ENCODE peak calls at places on chromosome 12, in nine cellular contexts. P is substantia nigra; V is epithelial cell of proximal tubule; H is activated T-helper 9 cell treated with anti-CD3 and anti-CD28 coated beads, Interleukin-2, amount 50 U/mL, for 16 hours; G is kidney; X is bronchial epithelial cell; B is lower leg skin; Y is non-pigmented ciliary epithelial cell; E is right cardiac atrium. O is an unnamed sample.

GRCh38 chr12:20917819-20918218 is 107.3 kb downstream of the SLCO1B3 start:
- DNase-seq in P (no peak), V (no peak), H (no peak), G (no peak), X (no peak), B (no peak), Y (no peak), E (no peak), O (no peak)

GRCh38 chr12:31682136-31682962 is 22.9 kb downstream of the ETFBKMT start:
- DNase-seq in P (peak; percentile 6), V (peak; percentile 55), H (peak; percentile 40), G (no peak), X (peak; percentile 68), B (peak; percentile 48), Y (peak; percentile 45), E (no peak), O (no peak)

GRCh38 chr12:6540181-6540877 is 6.0 kb downstream of the GAPDH start:
- DNase-seq in P (no peak), V (no peak), H (peak; percentile 40), G (peak; percentile 96), X (peak; percentile 94), B (peak; percentile 93), Y (no peak), E (peak; percentile 95), O (peak; percentile 97)

GRCh38 chr12:106112094-106112822 is 26.5 kb downstream of the NUAK1 start:
- DNase-seq in P (no peak), V (no peak), H (no peak), G (no peak), X (peak; percentile 94), B (peak; percentile 80), Y (no peak), E (peak; percentile 73), O (no peak)

GRCh38 chr12:108939594-108939993 is 59.7 kb downstream of the DAO start:
- DNase-seq in P (no peak), V (no peak), H (no peak), G (no peak), X (peak; percentile 63), B (no peak), Y (no peak), E (no peak), O (no peak)

GRCh38 chr12:62660763-62661162 is 194.1 kb downstream of the MON2 start:
- DNase-seq in P (no peak), V (no peak), H (no peak), G (no peak), X (peak; percentile 95), B (no peak), Y (peak; percentile 68), E (no peak), O (no peak)

GRCh38 chr12:27253347-27253746 is 9.3 kb downstream of the STK38L start:
- DNase-seq in P (no peak), V (no peak), H (no peak), G (no peak), X (no peak), B (no peak), Y (no peak), E (no peak), O (no peak)

GRCh38 chr12:96907681-96908163 is 665 bp downstream of the NEDD1 start:
- DNase-seq in P (peak; percentile 8), V (peak; percentile 6), H (no peak), G (no peak), X (peak; percentile 15), B (no peak), Y (no peak), E (no peak), O (no peak)

GRCh38 chr12:129552996-129553750 is 350.7 kb downstream of the TMEM132D start:
- DNase-seq in P (no peak), V (no peak), H (no peak), G (no peak), X (no peak), B (no peak), Y (no peak), E (no peak), O (no peak)

GRCh38 chr12:49294086-49294803 is 702 bp upstream of the PRPH start:
- DNase-seq in P (no peak), V (no peak), H (no peak), G (peak; percentile 38), X (no peak), B (no peak), Y (no peak), E (no peak), O (no peak)

GRCh38 chr12:99852666-99853065 is 132.1 kb downstream of the ANKS1B start:
- DNase-seq in P (no peak), V (no peak), H (no peak), G (no peak), X (no peak), B (no peak), Y (no peak), E (no peak), O (no peak)

GRCh38 chr12:89062996-89063395 is 289.3 kb downstream of the DUSP6 start:
- DNase-seq in P (no peak), V (no peak), H (no peak), G (no peak), X (no peak), B (no peak), Y (no peak), E (no peak), O (no peak)

GRCh38 chr12:42945927-42946326 is 356.4 kb upstream of the PRICKLE1 start:
- DNase-seq in P (no peak), V (no peak), H (no peak), G (no peak), X (peak; percentile 50), B (no peak), Y (no peak), E (no peak), O (no peak)

GRCh38 chr12:92553389-92553788 is 149.4 kb upstream of the PLEKHG7 start:
- DNase-seq in P (no peak), V (no peak), H (no peak), G (peak; percentile 89), X (peak; percentile 97), B (peak; percentile 65), Y (no peak), E (peak; percentile 86), O (peak; percentile 78)

GRCh38 chr12:103128862-103129501 is 171.5 kb downstream of the ASCL1 start:
- DNase-seq in P (no peak), V (no peak), H (no peak), G (no peak), X (no peak), B (no peak), Y (no peak), E (no peak), O (no peak)

GRCh38 chr12:60257063-60257462 is 661.2 kb downstream of the SLC16A7 start:
- DNase-seq in P (no peak), V (peak; percentile 10), H (no peak), G (no peak), X (peak; percentile 83), B (no peak), Y (peak; percentile 71), E (no peak), O (no peak)

GRCh38 chr12:122097641-122098364 is 19.2 kb downstream of the MLXIP start:
- DNase-seq in P (no peak), V (no peak), H (no peak), G (no peak), X (peak; percentile 66), B (no peak), Y (no peak), E (peak; percentile 88), O (no peak)

GRCh38 chr12:105922670-105923102 is 216.1 kb downstream of the NUAK1 start:
- DNase-seq in P (no peak), V (no peak), H (no peak), G (no peak), X (peak; percentile 76), B (no peak), Y (peak; percentile 62), E (no peak), O (no peak)

GRCh38 chr12:96501908-96502307 is 12.5 kb downstream of the CFAP54 start:
- DNase-seq in P (no peak), V (no peak), H (no peak), G (no peak), X (no peak), B (no peak), Y (no peak), E (no peak), O (no peak)

GRCh38 chr12:67910360-67911292 is 78.6 kb upstream of the IFNG-AS1 start:
- DNase-seq in P (no peak), V (peak; percentile 76), H (no peak), G (no peak), X (peak; percentile 96), B (no peak), Y (peak; percentile 90), E (no peak), O (no peak)

GRCh38 chr12:94954029-94954685 is 49.3 kb downstream of the NDUFA12 start:
- DNase-seq in P (no peak), V (no peak), H (no peak), G (no peak), X (peak; percentile 95), B (peak; percentile 18), Y (peak; percentile 31), E (no peak), O (no peak)